ENCODE peak calls at places on chromosomes 12 and 14, in five cellular contexts. One of them, this sample, is unnamed.

GRCh38 chr12:132597333-132598283 is 12.8 kb downstream of the LRCOL1 start:
- DNase-seq in upper lobe of right lung: no peak
- DNase-seq in spleen: peak; percentile 82
- DNase-seq in thoracic aorta: no peak
- DNase-seq in ovary: peak; percentile 66
- DNase-seq in this sample: peak; percentile 52

GRCh38 chr12:13257356-13257875 is 60.9 kb downstream of the EMP1 start:
- DNase-seq in upper lobe of right lung: no peak
- DNase-seq in spleen: no peak
- DNase-seq in thoracic aorta: no peak
- DNase-seq in ovary: no peak
- DNase-seq in this sample: no peak

GRCh38 chr12:121872546-121873223 is 14.0 kb upstream of the HPD start:
- DNase-seq in ovary: peak; percentile 68
- DNase-seq in spleen: no peak
- DNase-seq in upper lobe of right lung: no peak
- DNase-seq in thoracic aorta: no peak
- DNase-seq in this sample: peak; percentile 72

GRCh38 chr12:20656600-20656999 is 38.5 kb upstream of the SLCO1C1 start:
- DNase-seq in spleen: no peak
- DNase-seq in upper lobe of right lung: no peak
- DNase-seq in ovary: no peak
- DNase-seq in thoracic aorta: no peak
- DNase-seq in this sample: no peak

GRCh38 chr14:93888995-93889394 is 38.1 kb upstream of the FAM181A start:
- DNase-seq in ovary: no peak
- DNase-seq in spleen: no peak
- DNase-seq in upper lobe of right lung: no peak
- DNase-seq in thoracic aorta: no peak
- DNase-seq in this sample: peak; percentile 32

GRCh38 chr14:39025810-39026627 is 77.0 kb downstream of the SEC23A start:
- DNase-seq in spleen: no peak
- DNase-seq in thoracic aorta: no peak
- DNase-seq in ovary: no peak
- DNase-seq in upper lobe of right lung: no peak
- DNase-seq in this sample: no peak

GRCh38 chr12:71872401-71872800 is 32.8 kb downstream of the TBC1D15 start:
- DNase-seq in thoracic aorta: no peak
- DNase-seq in ovary: no peak
- DNase-seq in spleen: no peak
- DNase-seq in upper lobe of right lung: no peak
- DNase-seq in this sample: no peak

GRCh38 chr12:89472508-89472907 is 52.1 kb downstream of the GALNT4 start:
- DNase-seq in spleen: no peak
- DNase-seq in ovary: no peak
- DNase-seq in thoracic aorta: no peak
- DNase-seq in upper lobe of right lung: no peak
- DNase-seq in this sample: no peak

GRCh38 chr12:48390026-48390425 is 39.3 kb upstream of the ZNF641 start:
- DNase-seq in upper lobe of right lung: no peak
- DNase-seq in thoracic aorta: no peak
- DNase-seq in ovary: no peak
- DNase-seq in spleen: no peak
- DNase-seq in this sample: no peak

GRCh38 chr14:65560340-65561027 is 148.0 kb downstream of the FUT8 start:
- DNase-seq in thoracic aorta: no peak
- DNase-seq in ovary: no peak
- DNase-seq in spleen: no peak
- DNase-seq in upper lobe of right lung: no peak
- DNase-seq in this sample: no peak

GRCh38 chr14:42571991-42572390 is 965.3 kb downstream of the LRFN5 start:
- DNase-seq in thoracic aorta: no peak
- DNase-seq in upper lobe of right lung: no peak
- DNase-seq in spleen: no peak
- DNase-seq in ovary: no peak
- DNase-seq in this sample: no peak

GRCh38 chr12:125229878-125230530 is 164.8 kb downstream of the AACS start:
- DNase-seq in spleen: no peak
- DNase-seq in ovary: no peak
- DNase-seq in upper lobe of right lung: no peak
- DNase-seq in thoracic aorta: no peak
- DNase-seq in this sample: no peak

GRCh38 chr12:1606021-1606622 is 11.7 kb upstream of the FBXL14 start:
- DNase-seq in thoracic aorta: peak; percentile 69
- DNase-seq in upper lobe of right lung: peak; percentile 96
- DNase-seq in ovary: peak; percentile 89
- DNase-seq in spleen: peak; percentile 89
- DNase-seq in this sample: peak; percentile 92

GRCh38 chr14:64610049-64610746 is 60.4 kb downstream of the PPP1R36 start:
- DNase-seq in ovary: no peak
- DNase-seq in upper lobe of right lung: no peak
- DNase-seq in thoracic aorta: no peak
- DNase-seq in spleen: no peak
- DNase-seq in this sample: no peak

GRCh38 chr12:130438243-130438620 is 100.5 kb downstream of the PIWIL1 start:
- DNase-seq in ovary: no peak
- DNase-seq in spleen: peak; percentile 54
- DNase-seq in upper lobe of right lung: peak; percentile 46
- DNase-seq in thoracic aorta: no peak
- DNase-seq in this sample: no peak

GRCh38 chr14:72685456-72685855 is 208.4 kb downstream of the DPF3 start:
- DNase-seq in spleen: no peak
- DNase-seq in upper lobe of right lung: no peak
- DNase-seq in thoracic aorta: no peak
- DNase-seq in ovary: no peak
- DNase-seq in this sample: no peak

GRCh38 chr14:72686101-72686500 is 207.8 kb downstream of the DPF3 start:
- DNase-seq in thoracic aorta: no peak
- DNase-seq in ovary: no peak
- DNase-seq in spleen: no peak
- DNase-seq in upper lobe of right lung: no peak
- DNase-seq in this sample: no peak

GRCh38 chr14:72680853-72681640 is 212.9 kb downstream of the DPF3 start:
- DNase-seq in spleen: no peak
- DNase-seq in ovary: no peak
- DNase-seq in thoracic aorta: no peak
- DNase-seq in upper lobe of right lung: no peak
- DNase-seq in this sample: no peak

GRCh38 chr14:72682188-72682587 is 211.7 kb downstream of the DPF3 start:
- DNase-seq in ovary: no peak
- DNase-seq in spleen: no peak
- DNase-seq in thoracic aorta: no peak
- DNase-seq in upper lobe of right lung: no peak
- DNase-seq in this sample: no peak

DNA sequence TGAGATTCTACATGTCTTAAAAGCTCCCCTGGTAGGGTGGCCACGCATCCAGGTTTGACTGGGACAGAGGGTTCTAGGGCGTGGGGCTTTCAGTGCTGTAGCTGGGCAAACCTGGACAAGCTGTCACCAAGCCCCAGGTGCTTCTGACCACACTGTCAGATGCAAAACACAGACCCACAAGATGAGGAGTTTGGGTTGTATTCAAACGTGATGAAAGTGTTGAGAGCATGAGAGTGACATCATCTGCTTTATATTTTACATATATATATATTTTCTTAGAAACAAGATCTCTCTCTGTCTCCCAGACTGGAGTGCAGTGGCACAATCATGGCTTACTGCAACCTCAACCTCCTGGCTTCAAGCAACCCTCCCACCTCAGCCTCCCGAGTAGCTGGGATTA is 210.1 kb downstream of the DPF3 start:
- DNase-seq in spleen: no peak
- DNase-seq in upper lobe of right lung: no peak
- DNase-seq in thoracic aorta: no peak
- DNase-seq in ovary: no peak
- DNase-seq in this sample: no peak
- H3K4me1 ChIP-seq in spleen: no peaks in the 10 kb centered on the region
- H3K4me1 ChIP-seq in upper lobe of right lung: no peaks in the 10 kb centered on the region
- H3K4me1 ChIP-seq in thoracic aorta: no peaks in the 10 kb centered on the region
- H3K4me1 ChIP-seq in ovary: no peaks in the 10 kb centered on the region
- H3K4me1 ChIP-seq in this sample: no peaks in the 10 kb centered on the region

GRCh38 chr12:37547611-37548010 is 769.0 kb upstream of the ALG10B start:
- DNase-seq in thoracic aorta: no peak
- DNase-seq in spleen: no peak
- DNase-seq in upper lobe of right lung: peak; percentile 26
- DNase-seq in ovary: no peak
- DNase-seq in this sample: no peak
- H3K9me3 ChIP-seq in thoracic aorta: no peaks in the 10 kb centered on the region
- H3K9me3 ChIP-seq in spleen: peaks cover 5% of the 10 kb centered on the region
- H3K9me3 ChIP-seq in upper lobe of right lung: no peaks in the 10 kb centered on the region
- H3K9me3 ChIP-seq in ovary: peaks cover under 1% of the 10 kb centered on the region
- H3K9me3 ChIP-seq in this sample: no peaks in the 10 kb centered on the region

DNA sequence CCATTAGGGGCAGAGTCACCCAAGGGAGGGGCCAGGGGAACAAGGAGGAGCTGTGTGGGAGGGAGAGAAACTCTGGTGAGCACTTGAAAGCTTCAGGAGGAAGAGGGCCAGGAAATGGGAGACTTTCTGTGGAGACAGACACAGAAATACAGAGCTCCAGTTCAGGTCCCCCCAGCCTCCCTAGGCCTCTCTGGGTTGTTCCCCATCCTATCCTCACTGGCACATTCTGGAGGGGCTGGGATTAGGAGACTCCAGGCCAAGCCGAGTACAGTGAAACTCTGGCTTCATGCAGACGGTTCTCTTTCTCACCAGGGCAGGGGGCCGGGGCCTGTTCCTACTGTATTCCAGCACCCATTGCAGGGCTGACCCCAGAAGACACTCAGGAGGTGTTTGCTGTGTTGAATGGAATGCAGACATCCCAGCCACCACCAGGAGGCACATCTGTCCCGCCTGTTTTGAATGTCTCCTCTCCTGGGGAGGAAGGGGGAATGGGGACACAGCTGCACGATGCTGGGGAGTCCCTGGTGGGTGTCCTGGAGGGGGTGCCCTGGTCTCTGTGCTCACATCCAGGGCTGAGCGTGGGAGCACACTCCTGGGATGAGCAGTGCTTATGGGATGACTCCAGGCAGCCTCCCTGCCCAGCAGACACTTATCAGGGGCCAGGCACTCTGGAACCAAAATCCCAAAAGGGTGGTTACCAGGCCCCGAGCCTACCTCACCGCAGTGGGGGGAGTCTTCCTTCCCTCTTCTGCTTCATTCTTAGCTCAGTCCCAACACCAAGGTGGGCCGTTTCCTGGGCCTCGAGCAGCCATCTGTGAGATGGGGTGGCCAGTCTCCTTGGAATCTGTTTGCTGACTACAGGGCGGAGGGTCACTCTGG is 5.5 kb upstream of the KRT84 start:
- DNase-seq in spleen: peak; percentile 61
- DNase-seq in upper lobe of right lung: peak; percentile 60
- DNase-seq in ovary: no peak
- DNase-seq in thoracic aorta: no peak
- DNase-seq in this sample: no peak
- H3K27ac ChIP-seq in spleen: peak overlapping the region; percentile 23
- H3K27ac ChIP-seq in upper lobe of right lung: no peak overlapping the region
- H3K27ac ChIP-seq in ovary: no peak overlapping the region
- H3K27ac ChIP-seq in thoracic aorta: no peak overlapping the region
- H3K27ac ChIP-seq in this sample: no peak overlapping the region

GRCh38 chr12:6334359-6334758 is 7.5 kb downstream of the TNFRSF1A start:
- DNase-seq in thoracic aorta: no peak
- DNase-seq in spleen: no peak
- DNase-seq in upper lobe of right lung: no peak
- DNase-seq in ovary: no peak
- DNase-seq in this sample: no peak
- H3K4me1 ChIP-seq in thoracic aorta: peaks cover 37% of the 10 kb centered on the region
- H3K4me1 ChIP-seq in spleen: peaks cover 84% of the 10 kb centered on the region
- H3K4me1 ChIP-seq in upper lobe of right lung: peaks cover 77% of the 10 kb centered on the region
- H3K4me1 ChIP-seq in ovary: peaks cover 26% of the 10 kb centered on the region
- H3K4me1 ChIP-seq in this sample: peaks cover 31% of the 10 kb centered on the region

GRCh38 chr14:105856676-105857222 is 330.4 kb downstream of the TMEM121 start:
- DNase-seq in upper lobe of right lung: no peak
- DNase-seq in spleen: no peak
- DNase-seq in ovary: peak; percentile 2
- DNase-seq in thoracic aorta: no peak
- DNase-seq in this sample: peak; percentile 7
- H3K9me3 ChIP-seq in upper lobe of right lung: no peaks in the 10 kb centered on the region
- H3K9me3 ChIP-seq in spleen: no peaks in the 10 kb centered on the region
- H3K9me3 ChIP-seq in ovary: peaks cover 7% of the 10 kb centered on the region
- H3K9me3 ChIP-seq in thoracic aorta: no peaks in the 10 kb centered on the region
- H3K9me3 ChIP-seq in this sample: peaks cover 3% of the 10 kb centered on the region

GRCh38 chr12:11718768-11719253 is 69.3 kb downstream of the ETV6 start:
- DNase-seq in thoracic aorta: no peak
- DNase-seq in ovary: no peak
- DNase-seq in spleen: no peak
- DNase-seq in upper lobe of right lung: no peak
- DNase-seq in this sample: no peak

GRCh38 chr12:11719678-11720099 is 70.2 kb downstream of the ETV6 start:
- DNase-seq in spleen: peak; percentile 88
- DNase-seq in ovary: no peak
- DNase-seq in upper lobe of right lung: peak; percentile 81
- DNase-seq in thoracic aorta: peak; percentile 60
- DNase-seq in this sample: no peak

GRCh38 chr12:11716794-11717532 is 67.5 kb downstream of the ETV6 start:
- DNase-seq in ovary: no peak
- DNase-seq in thoracic aorta: no peak
- DNase-seq in spleen: no peak
- DNase-seq in upper lobe of right lung: no peak
- DNase-seq in this sample: no peak

GRCh38 chr12:11717533-11717961 is 68.1 kb downstream of the ETV6 start:
- DNase-seq in spleen: no peak
- DNase-seq in ovary: no peak
- DNase-seq in thoracic aorta: no peak
- DNase-seq in upper lobe of right lung: no peak
- DNase-seq in this sample: no peak

DNA sequence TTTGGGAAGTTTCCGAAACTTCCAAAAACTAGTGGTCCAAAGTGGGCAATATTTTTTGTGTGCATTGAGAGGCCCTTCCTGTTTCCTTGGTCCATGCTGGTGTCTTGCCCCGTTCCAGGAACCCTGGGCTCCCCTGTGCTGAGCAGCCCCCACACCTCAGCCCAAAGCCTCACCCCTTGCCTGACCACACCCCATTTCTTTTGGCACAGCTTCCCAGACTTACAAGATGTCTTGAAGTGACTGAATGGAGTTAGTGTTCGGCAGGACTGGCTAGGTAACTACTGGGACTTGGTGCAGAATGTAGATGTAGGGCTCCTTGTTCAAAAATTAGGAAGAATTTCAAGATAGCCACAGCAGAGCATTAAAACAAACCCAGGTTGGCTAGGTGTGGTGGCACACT is 68.6 kb downstream of the ETV6 start:
- DNase-seq in thoracic aorta: no peak
- DNase-seq in ovary: no peak
- DNase-seq in upper lobe of right lung: no peak
- DNase-seq in spleen: no peak
- DNase-seq in this sample: no peak
- H3K27ac ChIP-seq in thoracic aorta: peak overlapping the region; percentile 46
- H3K27ac ChIP-seq in ovary: no peak overlapping the region
- H3K27ac ChIP-seq in upper lobe of right lung: no peak overlapping the region
- H3K27ac ChIP-seq in spleen: no peak overlapping the region
- H3K27ac ChIP-seq in this sample: no peak overlapping the region

DNA sequence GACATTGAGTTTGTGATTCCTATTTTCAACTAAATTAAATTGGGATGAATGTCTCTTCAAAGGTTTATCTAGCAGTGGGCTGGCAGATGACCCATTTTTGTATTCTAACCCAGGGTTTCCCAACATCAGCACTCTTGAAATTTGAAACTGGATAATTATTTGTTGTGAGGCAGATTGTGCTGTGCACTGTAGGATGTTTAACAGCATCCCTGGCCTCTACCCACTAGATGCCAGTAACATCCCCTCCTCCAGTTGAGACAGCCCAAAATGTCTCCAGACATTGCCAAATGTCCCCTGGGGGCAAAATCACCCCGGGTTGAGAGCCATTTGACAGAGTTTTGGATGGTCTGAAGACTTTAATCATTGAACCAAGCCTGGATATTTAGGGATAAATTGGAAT is 11.1 kb downstream of the DAAM1 start:
- DNase-seq in thoracic aorta: no peak
- DNase-seq in spleen: no peak
- DNase-seq in ovary: no peak
- DNase-seq in upper lobe of right lung: no peak
- DNase-seq in this sample: no peak
- H3K4me1 ChIP-seq in thoracic aorta: peaks cover 17% of the 10 kb centered on the region
- H3K4me1 ChIP-seq in spleen: no peaks in the 10 kb centered on the region
- H3K4me1 ChIP-seq in ovary: peaks cover 22% of the 10 kb centered on the region
- H3K4me1 ChIP-seq in upper lobe of right lung: peaks cover 19% of the 10 kb centered on the region
- H3K4me1 ChIP-seq in this sample: peaks cover 3% of the 10 kb centered on the region